ENCODE peak calls at places on chromosome 19, in seven cellular contexts. J, R, K, Y, A, O and P are unnamed samples.

GRCh38 chr19:50266896-50267295 is 62.3 kb downstream of the KCNC3 start:
- DNase-seq in R (peak; percentile 24), O (no peak), J (no peak), K (no peak), Y (peak; percentile 32), A (no peak), P (peak; percentile 59)

GRCh38 chr19:566403-566802 is 6.0 kb upstream of the BSG start:
- DNase-seq in A (no peak), O (no peak), Y (no peak), R (no peak), K (peak; percentile 73), J (peak; percentile 93), P (no peak)

GRCh38 chr19:13024126-13024957 is 29.1 kb downstream of the NFIX start:
- DNase-seq in Y (no peak), A (no peak), J (peak; percentile 50), K (no peak), O (no peak), R (no peak), P (no peak)

GRCh38 chr19:43561144-43561970 is 14.0 kb downstream of the XRCC1 start:
- DNase-seq in A (no peak), O (no peak), Y (no peak), R (no peak), J (no peak), K (no peak), P (no peak)

GRCh38 chr19:49151339-49152217 is 3.6 kb downstream of the HRC start:
- DNase-seq in A (no peak), Y (no peak), K (peak; percentile 64), J (peak; percentile 28), O (no peak), R (peak; percentile 27), P (no peak)

GRCh38 chr19:3683405-3683865 is 16.8 kb downstream of the PIP5K1C start:
- DNase-seq in A (no peak), Y (no peak), J (no peak), K (no peak), O (no peak), R (peak; percentile 47), P (peak; percentile 63)

GRCh38 chr19:48915757-48916156 is 15.6 kb downstream of the NUCB1 start:
- DNase-seq in K (no peak), J (no peak), R (no peak), A (no peak), O (no peak), Y (no peak), P (no peak)

GRCh38 chr19:43624933-43625332 is 5.5 kb upstream of the ZNF428 start:
- DNase-seq in Y (peak; percentile 66), J (no peak), O (no peak), A (no peak), K (peak; percentile 57), R (peak; percentile 82), P (peak; percentile 89)

GRCh38 chr19:4878491-4878968 is 11.1 kb upstream of the PLIN3 start:
- DNase-seq in J (no peak), K (no peak), Y (no peak), A (no peak), O (no peak), R (no peak), P (peak; percentile 41)

GRCh38 chr19:12703056-12703455 is 6.6 kb upstream of the FBXW9 start:
- DNase-seq in K (no peak), O (no peak), Y (no peak), R (peak; percentile 50), J (peak; percentile 46), A (no peak), P (peak; percentile 68)

GRCh38 chr19:18418725-18419194 is 438 bp upstream of the SSBP4 start:
- DNase-seq in R (no peak), K (no peak), A (no peak), O (no peak), J (peak; percentile 42), Y (peak; percentile 60), P (no peak)

GRCh38 chr19:7931221-7932061 is 5.5 kb upstream of the CTXN1 start:
- DNase-seq in R (no peak), K (peak; percentile 31), Y (peak; percentile 14), A (no peak), J (no peak), O (no peak), P (no peak)

GRCh38 chr19:48630289-48631036 is 6.7 kb downstream of the DBP start:
- DNase-seq in A (no peak), O (no peak), Y (no peak), R (no peak), J (peak; percentile 63), K (peak; percentile 71), P (no peak)

GRCh38 chr19:51016798-51017683 is 2.5 kb downstream of the KLK10 start:
- DNase-seq in O (no peak), Y (no peak), A (peak; percentile 21), J (peak; percentile 39), R (peak; percentile 53), K (no peak), P (peak; percentile 93)

GRCh38 chr19:622666-623065 is 10.7 kb downstream of the POLRMT start:
- DNase-seq in K (no peak), Y (no peak), O (no peak), J (no peak), A (no peak), R (no peak), P (no peak)

GRCh38 chr19:56837892-56838679 is 2.4 kb downstream of the PEG3 start:
- DNase-seq in R (no peak), K (peak; percentile 75), J (no peak), Y (no peak), A (peak; percentile 37), O (no peak), P (peak; percentile 12)

GRCh38 chr19:13099073-13099999 is 3.3 kb downstream of the LYL1 start:
- DNase-seq in J (no peak), O (no peak), K (peak; percentile 87), A (no peak), R (peak; percentile 88), Y (peak; percentile 79), P (peak; percentile 86)

GRCh38 chr19:48363500-48363809 is 285 bp downstream of the TMEM143 start:
- DNase-seq in J (no peak), Y (no peak), A (no peak), R (no peak), K (no peak), O (no peak), P (peak; percentile 21)

GRCh38 chr19:46859637-46860124 is 1.1 kb upstream of the ARHGAP35 start:
- DNase-seq in Y (no peak), R (no peak), O (no peak), K (peak; percentile 56), J (no peak), A (peak; percentile 84), P (no peak)

GRCh38 chr19:48249502-48250014 is 6.2 kb downstream of the CARD8 start:
- DNase-seq in K (peak; percentile 72), O (no peak), R (peak; percentile 93), Y (peak; percentile 76), A (no peak), J (no peak), P (peak; percentile 39)

GRCh38 chr19:31506102-31506501 is 156.9 kb upstream of the TSHZ3 start:
- DNase-seq in O (no peak), R (no peak), A (no peak), Y (no peak), K (no peak), J (no peak), P (no peak)

GRCh38 chr19:38806371-38806770 is 6.4 kb downstream of the LGALS4 start:
- DNase-seq in Y (no peak), K (no peak), R (no peak), O (no peak), A (no peak), J (no peak), P (no peak)

GRCh38 chr19:58572818-58573657 is at the start of gene MZF1:
- DNase-seq in Y (peak; percentile 99), A (peak; percentile 99), R (peak; percentile 100), J (peak; percentile 100), O (peak; percentile 100), K (peak; percentile 100), P (peak; percentile 98)
- TF ChIP-seq CTCF in Y (no peak), A (no peak), R (peak; percentile 22), J (peak; percentile 32), O (peak; percentile 33), K (no peak), P (no peak)

DNA sequence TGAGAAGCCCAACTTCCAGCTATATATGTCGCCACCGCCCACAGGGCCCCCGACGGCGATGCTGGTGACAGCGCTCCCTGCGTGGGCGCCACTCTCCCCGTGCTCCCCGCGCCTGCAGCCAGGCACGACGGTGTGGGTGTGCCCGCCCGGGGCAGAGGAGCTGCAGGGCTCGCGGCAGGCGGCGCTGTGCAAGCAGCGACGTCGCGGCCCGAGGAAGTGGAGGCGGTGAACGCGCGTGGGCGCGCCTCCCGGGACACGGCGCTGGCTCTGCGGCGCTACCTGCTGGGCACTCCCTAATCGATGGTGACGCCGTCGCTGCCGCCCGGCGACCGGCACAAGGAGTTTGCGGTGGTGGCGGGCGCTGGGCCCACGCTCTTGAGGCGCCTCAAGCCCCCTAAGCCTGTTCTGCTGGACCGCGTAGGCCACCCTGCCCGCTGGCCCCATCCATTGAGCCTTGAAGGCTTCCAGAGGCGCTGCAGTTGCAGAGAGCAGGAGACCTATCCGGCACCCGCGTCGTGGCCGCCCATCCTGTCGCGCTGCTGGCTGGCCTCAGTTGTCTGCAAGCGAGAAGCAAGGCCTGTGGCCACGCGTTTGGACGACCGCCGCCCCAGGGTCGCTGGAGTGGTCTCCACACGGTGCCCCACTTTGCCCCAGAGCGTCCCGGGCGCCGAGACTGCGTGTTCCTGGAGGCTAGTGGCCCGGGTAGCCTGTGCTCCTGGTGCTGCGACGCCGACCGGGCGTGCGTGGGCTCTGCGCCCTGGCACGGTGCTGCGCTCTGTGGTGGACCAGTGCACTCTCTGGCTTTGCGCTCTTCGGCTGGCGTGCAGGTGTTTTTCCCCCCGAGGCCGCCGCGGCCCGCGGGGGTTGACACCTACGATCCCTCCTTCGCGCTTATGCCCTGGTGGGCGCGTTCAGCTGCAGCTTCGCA is 23.1 kb downstream of the LRFN3 start:
- DNase-seq in R (no peak), J (no peak), O (no peak), Y (peak; percentile 64), A (no peak), K (peak; percentile 51), P (peak; percentile 62)
- TF ChIP-seq CTCF in R (peak; percentile 19), J (no peak), O (peak; percentile 34), Y (peak; percentile 28), A (peak; percentile 25), K (peak; percentile 21), P (peak; percentile 68)

GRCh38 chr19:16441661-16442071 is 30.1 kb downstream of the EPS15L1 start:
- DNase-seq in Y (no peak), J (no peak), K (no peak), A (no peak), R (no peak), O (no peak), P (no peak)
- TF ChIP-seq CTCF in Y (peak; percentile 46), J (peak; percentile 32), K (peak; percentile 36), A (no peak), R (peak; percentile 48), O (peak; percentile 51), P (peak; percentile 54)

GRCh38 chr19:9329999-9330398 is 6.0 kb downstream of the ZNF559 start:
- DNase-seq in A (no peak), K (no peak), R (no peak), Y (no peak), J (no peak), O (no peak), P (no peak)

GRCh38 chr19:9323557-9323918 is 441 bp upstream of the ZNF559 start:
- DNase-seq in Y (no peak), O (peak; percentile 44), K (peak; percentile 70), R (peak; percentile 85), A (peak; percentile 25), J (peak; percentile 86), P (peak; percentile 46)

GRCh38 chr19:9321338-9321737 is 2.6 kb upstream of the ZNF559 start:
- DNase-seq in O (no peak), K (no peak), Y (no peak), J (no peak), R (no peak), A (no peak), P (no peak)

GRCh38 chr19:9324584-9324962 is 594 bp downstream of the ZNF559 start:
- DNase-seq in R (no peak), Y (peak; percentile 13), J (no peak), A (no peak), K (no peak), O (no peak), P (no peak)

GRCh38 chr19:9323919-9324583 is at the start of gene ZNF559:
- DNase-seq in O (peak; percentile 69), K (peak; percentile 93), J (peak; percentile 95), Y (peak; percentile 94), A (peak; percentile 85), R (peak; percentile 97), P (peak; percentile 94)
- TF ChIP-seq CTCF in O (peak; percentile 38), K (peak; percentile 41), J (peak; percentile 51), Y (peak; percentile 44), A (peak; percentile 20), R (peak; percentile 31), P (peak; percentile 17)